ENCODE peak calls at places on chromosomes 13 and 19, in ten cellular contexts. U is fibroblast of lung; T is AG04450; O is effector memory CD4-positive, alpha-beta T cell; L is neuronal stem cell; D is IMR-90; C is suprapubic skin; R is CD8-positive, alpha-beta memory T cell; M is ovary; N is RWPE2. I is an unnamed sample. For H3K9me3, the result is how much of the 10 kb centered on the place peaks cover.

GRCh38 chr13:21018220-21018619 is 43.2 kb downstream of the LATS2 start:
- DNase-seq in D (no peak), U (no peak), L (no peak), O (no peak), N (no peak), C (no peak), M (no peak), R (no peak), T (no peak), I (no peak)

GRCh38 chr19:16327501-16327900 is 2.9 kb downstream of the KLF2 start:
- DNase-seq in U (no peak), M (no peak), C (no peak), T (no peak), L (no peak), N (no peak), O (no peak), D (no peak), R (peak), I (no peak)

GRCh38 chr13:99203601-99204579 is 3.2 kb downstream of the UBAC2 start:
- DNase-seq in M (no peak), T (no peak), N (no peak), R (no peak), O (no peak), U (no peak), D (no peak), C (no peak), L (no peak), I (no peak)

GRCh38 chr19:291561-292280 is 518 bp upstream of the PLPP2 start:
- DNase-seq in O (no peak), M (no peak), L (no peak), T (no peak), N (no peak), R (no peak), D (no peak), C (peak), U (no peak), I (no peak)

GRCh38 chr19:13022859-13023636 is 27.8 kb downstream of the NFIX start:
- DNase-seq in N (peak), U (peak), O (no peak), L (no peak), M (peak), C (peak), D (peak), R (no peak), T (peak), I (no peak)

GRCh38 chr19:40193587-40193849 is 2.3 kb downstream of the MAP3K10 start:
- DNase-seq in R (no peak), C (no peak), O (no peak), D (peak), T (no peak), M (no peak), U (peak), L (no peak), N (no peak), I (no peak)

GRCh38 chr19:50204811-50205675 is 1.6 kb downstream of the MYH14 start:
- DNase-seq in M (no peak), R (no peak), T (no peak), D (no peak), C (no peak), O (no peak), N (no peak), L (peak), U (no peak), I (no peak)

GRCh38 chr13:49538404-49538803 is 42.7 kb downstream of the PHF11 start:
- DNase-seq in D (no peak), R (no peak), C (no peak), L (no peak), U (no peak), M (no peak), O (no peak), T (no peak), N (no peak), I (no peak)

GRCh38 chr13:35836476-35836875 is 294.7 kb downstream of the DCLK1 start:
- DNase-seq in L (no peak), D (no peak), T (no peak), N (no peak), O (no peak), U (no peak), C (no peak), R (no peak), M (no peak), I (no peak)

GRCh38 chr19:776549-776948 is 20.7 kb upstream of the PTBP1 start:
- DNase-seq in R (no peak), N (no peak), M (no peak), C (no peak), D (no peak), T (no peak), L (no peak), O (no peak), U (no peak), I (no peak)

GRCh38 chr13:44902793-44903192 is 86.5 kb downstream of the NUFIP1 start:
- DNase-seq in R (no peak), C (no peak), U (no peak), N (no peak), D (no peak), O (no peak), M (no peak), T (no peak), L (no peak), I (no peak)

GRCh38 chr19:30669329-30670010 is 297.3 kb downstream of the ZNF536 start:
- DNase-seq in O (peak), N (no peak), C (no peak), R (no peak), L (peak), M (peak), D (peak), T (no peak), U (peak), I (peak)

GRCh38 chr13:111474136-111475002 is 153.9 kb downstream of the TEX29 start:
- DNase-seq in D (peak), L (peak), C (peak), U (peak), O (no peak), R (no peak), N (no peak), M (no peak), T (peak), I (peak)

GRCh38 chr13:99250977-99251825 is 7.0 kb downstream of the GPR18 start:
- DNase-seq in N (no peak), U (peak), R (no peak), D (no peak), C (no peak), O (no peak), T (no peak), L (no peak), M (no peak), I (no peak)

GRCh38 chr19:18674616-18675015 is 8.9 kb upstream of the CRTC1 start:
- DNase-seq in L (no peak), C (no peak), D (peak), R (no peak), O (no peak), U (peak), M (no peak), T (no peak), N (no peak), I (no peak)

GRCh38 chr19:1068111-1069001 is 1.4 kb downstream of the ARHGAP45 start:
- DNase-seq in T (no peak), M (peak), U (no peak), D (no peak), L (no peak), R (peak), C (no peak), O (peak), N (peak), I (no peak)

GRCh38 chr19:14434543-14435319 is 1.6 kb downstream of the PKN1 start:
- DNase-seq in L (no peak), N (no peak), R (peak), O (no peak), M (peak), D (peak), T (no peak), C (no peak), U (peak), I (no peak)

GRCh38 chr19:18221815-18222725 is 4.2 kb downstream of the PDE4C start:
- DNase-seq in O (no peak), D (no peak), M (no peak), L (no peak), U (no peak), N (no peak), C (no peak), T (no peak), R (no peak), I (no peak)

GRCh38 chr13:33057019-33057785 is 41.0 kb downstream of the KL start:
- DNase-seq in D (peak), R (no peak), L (peak), T (no peak), M (no peak), N (no peak), U (no peak), O (no peak), C (no peak), I (peak)

GRCh38 chr19:1265611-1266115 is 3.5 kb upstream of the CIRBP start:
- DNase-seq in R (peak), O (no peak), N (no peak), C (peak), T (no peak), D (peak), U (peak), M (peak), L (no peak), I (no peak)

GRCh38 chr13:95505976-95506375 is 46.5 kb upstream of the CLDN10 start:
- DNase-seq in U (no peak), M (no peak), L (no peak), T (no peak), N (no peak), O (no peak), C (no peak), R (no peak), D (no peak), I (no peak)

GRCh38 chr13:42878721-42879120 is 97.3 kb downstream of the FAM216B start:
- DNase-seq in R (no peak), T (no peak), M (no peak), L (no peak), C (no peak), N (no peak), U (no peak), D (no peak), O (no peak), I (no peak)

GRCh38 chr13:42880241-42880640 is 98.9 kb downstream of the FAM216B start:
- DNase-seq in L (no peak), N (no peak), R (no peak), U (no peak), C (no peak), M (no peak), D (no peak), T (no peak), O (no peak), I (no peak)

GRCh38 chr13:42885325-42885724 is 103.9 kb downstream of the FAM216B start:
- DNase-seq in R (no peak), D (no peak), O (no peak), M (no peak), L (no peak), C (no peak), U (no peak), N (no peak), T (no peak), I (no peak)

GRCh38 chr13:42883142-42883541 is 101.8 kb downstream of the FAM216B start:
- DNase-seq in R (no peak), D (no peak), U (no peak), O (no peak), N (no peak), C (no peak), L (no peak), T (no peak), M (no peak), I (no peak)

DNA sequence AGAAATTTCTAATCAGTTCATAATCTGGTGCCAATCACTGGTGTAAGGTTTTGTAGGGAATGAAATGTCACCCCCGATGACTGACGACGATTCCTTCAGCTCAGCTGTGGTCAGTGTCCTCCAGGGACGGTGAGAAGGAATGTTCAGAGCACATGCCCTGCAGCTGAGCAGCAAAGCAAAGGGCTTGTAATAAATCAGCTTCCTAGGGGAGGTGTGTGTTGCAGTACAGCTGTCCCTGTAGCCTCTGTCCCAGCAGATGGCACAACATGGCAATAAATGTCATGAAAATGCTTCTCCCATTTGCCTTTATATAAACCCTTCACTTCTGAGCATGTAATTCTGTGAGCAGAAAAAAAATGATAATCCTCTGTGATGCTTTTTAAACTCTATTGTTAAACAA is 102.4 kb downstream of the FAM216B start:
- DNase-seq in U (peak), D (peak), L (peak), C (no peak), N (no peak), T (no peak), R (no peak), M (no peak), O (no peak), I (peak)
- H3K4me3 ChIP-seq in U (no peak), D (no peak), L (no peak), C (no peak), N (no peak), T (no peak), R (no peak), M (no peak), O (no peak), I (no peak)

GRCh38 chr13:113749956-113750355 is 9.1 kb upstream of the TMEM255B start:
- DNase-seq in O (no peak), C (no peak), L (no peak), D (no peak), R (no peak), N (no peak), T (no peak), U (no peak), M (no peak), I (no peak)
- H3K9me3 ChIP-seq in O (under half), C (under half), L (under half), D (under half), R (under half), N (under half), T (under half), U (under half), M (under half), I (under half)

DNA sequence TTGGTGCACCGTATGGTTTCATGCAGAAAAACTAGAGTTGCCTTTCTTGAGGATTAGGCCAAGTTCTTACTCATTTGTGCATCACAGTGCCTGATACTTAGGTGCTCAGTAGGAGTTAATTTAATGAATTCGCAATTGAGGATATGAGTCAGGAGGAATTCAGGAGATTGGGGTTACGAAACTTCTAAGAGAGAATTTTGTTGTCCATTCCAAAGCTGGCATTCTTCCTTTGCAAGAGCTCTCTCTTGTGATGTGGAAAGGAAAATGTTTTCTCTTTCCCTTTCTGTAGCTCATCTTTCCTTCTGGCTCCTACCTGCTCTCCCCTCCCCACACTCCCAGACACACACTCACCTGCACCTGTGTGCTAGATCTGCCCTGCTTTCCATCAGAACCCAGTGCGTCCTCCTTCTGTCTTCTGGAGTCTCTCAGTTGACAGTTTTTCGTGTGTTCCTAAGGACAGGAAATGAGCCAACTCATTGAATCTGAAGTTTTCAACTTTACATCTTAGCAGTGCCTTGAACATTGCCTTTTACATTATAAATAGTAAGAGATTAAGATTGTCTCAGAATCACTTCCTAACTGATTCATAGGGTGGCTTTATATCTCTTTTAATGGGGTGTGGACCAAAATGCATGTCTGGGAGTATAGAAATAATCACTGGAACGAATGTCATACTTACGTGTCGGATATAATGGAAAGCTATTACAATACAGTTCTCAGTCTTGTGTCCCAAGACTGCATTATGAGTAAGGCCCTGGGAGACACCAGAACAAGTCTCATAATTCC is 19.7 kb upstream of the ERCC5 start:
- DNase-seq in D (peak), R (no peak), O (no peak), N (no peak), L (no peak), M (no peak), U (peak), T (peak), C (no peak), I (no peak)
- H3K27ac ChIP-seq in D (peak), R (no peak), O (no peak), N (peak), L (no peak), M (no peak), U (peak), T (peak), C (no peak), I (no peak)

GRCh38 chr13:70203661-70204229 is 95.5 kb upstream of the KLHL1 start:
- DNase-seq in M (no peak), L (no peak), N (no peak), T (no peak), R (no peak), C (no peak), D (no peak), U (no peak), O (no peak), I (peak)
- H3K4me3 ChIP-seq in M (no peak), L (no peak), N (no peak), T (no peak), R (no peak), C (no peak), D (no peak), U (no peak), O (no peak), I (no peak)

GRCh38 chr19:6185093-6185824 is 49.8 kb downstream of the ACSBG2 start:
- DNase-seq in L (no peak), O (no peak), U (no peak), N (no peak), D (no peak), M (no peak), T (no peak), R (no peak), C (no peak), I (peak)
- H3K9me3 ChIP-seq in L (under half), O (under half), U (under half), N (under half), D (under half), M (under half), T (under half), R (under half), C (under half), I (under half)

GRCh38 chr13:40486518-40487163 is 179.8 kb downstream of the FOXO1 start:
- DNase-seq in N (no peak), R (no peak), C (no peak), M (no peak), T (no peak), L (no peak), U (no peak), O (no peak), D (no peak), I (no peak)
- H3K27ac ChIP-seq in N (no peak), R (peak), C (no peak), M (no peak), T (no peak), L (no peak), U (no peak), O (peak), D (no peak), I (no peak)

DNA sequence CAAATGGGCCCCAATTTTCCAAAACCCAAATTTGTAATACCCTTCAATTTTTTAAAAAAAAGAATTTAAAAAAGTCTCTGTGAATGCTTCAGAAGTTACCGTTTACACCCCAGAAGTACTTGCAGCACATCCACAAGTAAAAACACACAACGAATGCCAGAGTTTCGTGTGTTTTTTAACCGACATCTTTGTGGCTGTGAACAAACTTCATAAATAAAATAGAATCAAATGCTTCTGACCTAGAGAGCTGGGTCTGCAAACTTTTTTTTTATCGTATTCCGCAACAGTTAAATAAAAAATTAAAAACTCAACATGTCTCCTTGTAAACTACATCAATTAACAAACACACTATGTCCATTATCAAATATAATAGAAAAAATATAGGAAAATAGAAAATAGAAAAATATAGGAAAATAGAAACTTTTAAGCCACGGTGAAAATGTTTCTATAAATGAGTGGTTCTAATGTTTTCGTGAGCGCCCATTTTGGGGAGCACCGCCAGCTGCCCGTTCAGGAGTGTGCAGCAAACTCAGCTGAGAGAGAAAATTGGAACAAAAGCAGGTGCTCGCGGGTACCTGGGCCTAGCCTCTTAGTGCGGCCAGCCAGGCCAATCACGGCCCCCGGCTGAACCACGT is 384 bp upstream of the PDX1 start:
- DNase-seq in M (no peak), N (no peak), U (no peak), D (no peak), T (no peak), O (no peak), R (no peak), C (no peak), L (no peak), I (no peak)
- H3K4me3 ChIP-seq in M (peak), N (peak), U (no peak), D (no peak), T (no peak), O (peak), R (no peak), C (peak), L (no peak), I (peak)

GRCh38 chr13:19154843-19155242 is 26.8 kb downstream of the TUBA3C start:
- DNase-seq in L (no peak), T (no peak), R (no peak), D (no peak), N (no peak), U (no peak), M (no peak), C (no peak), O (no peak), I (no peak)
- H3K9me3 ChIP-seq in L (under half), T (half or more), R (under half), D (half or more), N (under half), U (under half), M (under half), C (under half), O (under half), I (under half)

DNA sequence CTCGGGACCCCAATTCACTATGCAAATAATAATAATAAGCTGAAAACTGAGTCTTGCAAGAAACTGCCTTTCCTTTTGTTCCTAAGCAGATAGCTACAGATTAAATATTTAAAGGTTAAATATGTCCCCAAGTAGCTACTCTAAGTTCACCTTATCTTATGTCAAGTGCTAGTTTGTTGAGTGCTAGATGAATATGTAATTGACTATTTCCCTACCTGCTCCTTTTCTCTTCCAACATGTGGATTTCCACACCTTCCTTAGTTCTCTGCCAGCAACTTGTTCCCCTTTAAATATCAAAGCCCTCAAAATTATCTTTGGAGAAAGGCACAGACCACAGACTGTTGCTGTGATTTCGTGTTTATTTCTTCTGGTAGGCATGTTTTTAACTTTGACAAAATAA is 709.2 kb upstream of the SLITRK1 start:
- DNase-seq in U (no peak), C (no peak), N (no peak), D (no peak), O (no peak), R (no peak), T (no peak), L (no peak), M (no peak), I (no peak)
- H3K27ac ChIP-seq in U (no peak), C (no peak), N (no peak), D (no peak), O (no peak), R (no peak), T (no peak), L (no peak), M (no peak), I (no peak)

DNA sequence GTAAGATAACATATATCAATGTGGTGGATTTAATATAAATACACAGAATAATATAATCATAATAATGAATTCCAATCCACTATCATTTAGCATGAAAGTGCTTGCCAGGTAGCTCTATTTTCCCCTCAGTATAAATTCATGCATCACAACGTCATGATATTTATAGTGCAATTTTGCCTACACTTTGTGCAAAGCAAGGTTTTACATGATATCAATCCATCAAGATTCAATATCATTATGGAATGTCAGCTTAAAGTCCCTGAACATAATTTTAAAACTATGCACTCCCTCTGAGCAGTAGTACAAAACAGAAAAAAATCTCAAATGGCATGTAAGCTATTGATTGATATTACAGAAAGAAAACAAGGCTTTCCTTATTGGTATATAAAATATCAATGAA is 962.2 kb upstream of the PCDH20 start:
- DNase-seq in O (no peak), N (no peak), L (no peak), C (no peak), U (no peak), T (no peak), M (no peak), D (no peak), R (no peak), I (no peak)
- H3K4me3 ChIP-seq in O (no peak), N (no peak), L (no peak), C (no peak), U (no peak), T (no peak), M (no peak), D (no peak), R (no peak), I (no peak)